ENCODE peak calls at places on chromosome 14, in six cellular contexts. One of them, this sample, is unnamed.

GRCh38 chr14:21686468-21686867 is 12.8 kb upstream of the OR4E1 start:
- DNase-seq in SHP77: no peak
- DNase-seq in posterior cingulate gyrus: no peak
- DNase-seq in MCF 10A: no peak
- DNase-seq in substantia nigra: no peak
- DNase-seq in stimulated activated CD8-positive, alpha-beta memory T cell treated with anti-CD3 and anti-CD28 coated beads, Interleukin-15, amount 100 ng/mL, for 1 hour: no peak
- DNase-seq in this sample: no peak

GRCh38 chr14:53044486-53044885 is 93.6 kb upstream of the FERMT2 start:
- DNase-seq in SHP77: no peak
- DNase-seq in posterior cingulate gyrus: no peak
- DNase-seq in MCF 10A: no peak
- DNase-seq in substantia nigra: no peak
- DNase-seq in stimulated activated CD8-positive, alpha-beta memory T cell treated with anti-CD3 and anti-CD28 coated beads, Interleukin-15, amount 100 ng/mL, for 1 hour: no peak
- DNase-seq in this sample: no peak

GRCh38 chr14:68770051-68770450 is 22.8 kb downstream of the ZFP36L1 start:
- DNase-seq in SHP77: no peak
- DNase-seq in posterior cingulate gyrus: no peak
- DNase-seq in MCF 10A: no peak
- DNase-seq in substantia nigra: no peak
- DNase-seq in stimulated activated CD8-positive, alpha-beta memory T cell treated with anti-CD3 and anti-CD28 coated beads, Interleukin-15, amount 100 ng/mL, for 1 hour: no peak
- DNase-seq in this sample: no peak

GRCh38 chr14:100317897-100318808 is 5.0 kb upstream of the SLC25A47 start:
- DNase-seq in SHP77: no peak
- DNase-seq in posterior cingulate gyrus: no peak
- DNase-seq in MCF 10A: no peak
- DNase-seq in substantia nigra: peak; percentile 53
- DNase-seq in stimulated activated CD8-positive, alpha-beta memory T cell treated with anti-CD3 and anti-CD28 coated beads, Interleukin-15, amount 100 ng/mL, for 1 hour: peak; percentile 61
- DNase-seq in this sample: peak; percentile 73

GRCh38 chr14:72479471-72479931 is 414.4 kb downstream of the DPF3 start:
- DNase-seq in SHP77: no peak
- DNase-seq in posterior cingulate gyrus: no peak
- DNase-seq in MCF 10A: peak; percentile 43
- DNase-seq in substantia nigra: no peak
- DNase-seq in stimulated activated CD8-positive, alpha-beta memory T cell treated with anti-CD3 and anti-CD28 coated beads, Interleukin-15, amount 100 ng/mL, for 1 hour: no peak
- DNase-seq in this sample: no peak

GRCh38 chr14:85599939-85600338 is 70.0 kb downstream of the FLRT2 start:
- DNase-seq in SHP77: no peak
- DNase-seq in posterior cingulate gyrus: no peak
- DNase-seq in MCF 10A: peak; percentile 21
- DNase-seq in substantia nigra: no peak
- DNase-seq in stimulated activated CD8-positive, alpha-beta memory T cell treated with anti-CD3 and anti-CD28 coated beads, Interleukin-15, amount 100 ng/mL, for 1 hour: no peak
- DNase-seq in this sample: no peak

GRCh38 chr14:32933623-32933942 is 5.1 kb upstream of the NPAS3 start:
- DNase-seq in SHP77: no peak
- DNase-seq in posterior cingulate gyrus: no peak
- DNase-seq in MCF 10A: peak; percentile 5
- DNase-seq in substantia nigra: no peak
- DNase-seq in stimulated activated CD8-positive, alpha-beta memory T cell treated with anti-CD3 and anti-CD28 coated beads, Interleukin-15, amount 100 ng/mL, for 1 hour: no peak
- DNase-seq in this sample: no peak

GRCh38 chr14:69625299-69626131 is 14.1 kb downstream of the SUSD6 start:
- DNase-seq in SHP77: no peak
- DNase-seq in posterior cingulate gyrus: peak; percentile 82
- DNase-seq in MCF 10A: no peak
- DNase-seq in substantia nigra: peak; percentile 40
- DNase-seq in stimulated activated CD8-positive, alpha-beta memory T cell treated with anti-CD3 and anti-CD28 coated beads, Interleukin-15, amount 100 ng/mL, for 1 hour: peak; percentile 42
- DNase-seq in this sample: peak; percentile 61

GRCh38 chr14:55780156-55780946 is 200.3 kb downstream of the KTN1 start:
- DNase-seq in SHP77: no peak
- DNase-seq in posterior cingulate gyrus: no peak
- DNase-seq in MCF 10A: peak; percentile 82
- DNase-seq in substantia nigra: no peak
- DNase-seq in stimulated activated CD8-positive, alpha-beta memory T cell treated with anti-CD3 and anti-CD28 coated beads, Interleukin-15, amount 100 ng/mL, for 1 hour: no peak
- DNase-seq in this sample: no peak

GRCh38 chr14:74085047-74085637 is 386 bp downstream of the LIN52 start:
- DNase-seq in SHP77: no peak
- DNase-seq in posterior cingulate gyrus: no peak
- DNase-seq in MCF 10A: peak; percentile 31
- DNase-seq in substantia nigra: no peak
- DNase-seq in stimulated activated CD8-positive, alpha-beta memory T cell treated with anti-CD3 and anti-CD28 coated beads, Interleukin-15, amount 100 ng/mL, for 1 hour: no peak
- DNase-seq in this sample: no peak

GRCh38 chr14:99057684-99058083 is 214.3 kb downstream of the BCL11B start:
- DNase-seq in SHP77: no peak
- DNase-seq in posterior cingulate gyrus: no peak
- DNase-seq in MCF 10A: no peak
- DNase-seq in substantia nigra: no peak
- DNase-seq in stimulated activated CD8-positive, alpha-beta memory T cell treated with anti-CD3 and anti-CD28 coated beads, Interleukin-15, amount 100 ng/mL, for 1 hour: no peak
- DNase-seq in this sample: no peak

GRCh38 chr14:56147980-56148901 is 30.0 kb downstream of the PELI2 start:
- DNase-seq in SHP77: no peak
- DNase-seq in posterior cingulate gyrus: no peak
- DNase-seq in MCF 10A: no peak
- DNase-seq in substantia nigra: no peak
- DNase-seq in stimulated activated CD8-positive, alpha-beta memory T cell treated with anti-CD3 and anti-CD28 coated beads, Interleukin-15, amount 100 ng/mL, for 1 hour: no peak
- DNase-seq in this sample: no peak

GRCh38 chr14:104395941-104396681 is 183.5 kb upstream of the C14orf180 start:
- DNase-seq in SHP77: no peak
- DNase-seq in posterior cingulate gyrus: peak; percentile 56
- DNase-seq in MCF 10A: peak; percentile 46
- DNase-seq in substantia nigra: no peak
- DNase-seq in stimulated activated CD8-positive, alpha-beta memory T cell treated with anti-CD3 and anti-CD28 coated beads, Interleukin-15, amount 100 ng/mL, for 1 hour: no peak
- DNase-seq in this sample: no peak